ENCODE peak calls at places on chromosomes 5 and 9, in ten cellular contexts. M is heart right ventricle; H is spleen; Y is MM.1S; F is CD8-positive, alpha-beta memory T cell; B is IMR-90; J is heart left ventricle; R is fibroblast of lung; Q is adrenal gland; C is gastrocnemius medialis. D is an unnamed sample.

GRCh38 chr9:95901506-95901905 is 26.0 kb downstream of the ERCC6L2 start:
- DNase-seq in M (no peak), H (no peak), Y (no peak), F (no peak), B (no peak), J (no peak), R (no peak), Q (no peak), C (no peak), D (no peak)

GRCh38 chr5:143008809-143009521 is 238.8 kb downstream of the ARHGAP26 start:
- DNase-seq in M (no peak), H (no peak), Y (peak; percentile 96), F (peak; percentile 93), B (peak; percentile 100), J (no peak), R (peak; percentile 99), Q (no peak), C (no peak), D (peak; percentile 87)

GRCh38 chr5:133273661-133274596 is 222.1 kb downstream of the HSPA4 start:
- DNase-seq in M (no peak), H (no peak), Y (no peak), F (no peak), B (peak; percentile 42), J (no peak), R (peak; percentile 66), Q (no peak), C (peak; percentile 83), D (no peak)

GRCh38 chr9:116238225-116238624 is 84.6 kb downstream of the PAPPA start:
- DNase-seq in M (no peak), H (no peak), Y (no peak), F (no peak), B (peak; percentile 93), J (no peak), R (peak; percentile 93), Q (no peak), C (no peak), D (peak; percentile 67)

GRCh38 chr9:91074866-91075265 is 273.2 kb downstream of the SYK start:
- DNase-seq in M (no peak), H (no peak), Y (no peak), F (no peak), B (no peak), J (no peak), R (no peak), Q (no peak), C (no peak), D (no peak)

GRCh38 chr9:97388721-97389238 is 23.1 kb upstream of the TDRD7 start:
- DNase-seq in M (no peak), H (no peak), Y (peak; percentile 3), F (no peak), B (no peak), J (no peak), R (no peak), Q (no peak), C (no peak), D (no peak)

GRCh38 chr9:14131353-14132088 is 182.4 kb downstream of the NFIB start:
- DNase-seq in M (no peak), H (no peak), Y (no peak), F (no peak), B (no peak), J (no peak), R (no peak), Q (no peak), C (no peak), D (no peak)

GRCh38 chr5:59709346-59709821 is 184.1 kb downstream of the PDE4D start:
- DNase-seq in M (no peak), H (no peak), Y (no peak), F (no peak), B (no peak), J (no peak), R (peak; percentile 4), Q (no peak), C (no peak), D (no peak)

GRCh38 chr5:6744841-6745705 is 31.8 kb downstream of the TENT4A start:
- DNase-seq in M (no peak), H (peak; percentile 61), Y (no peak), F (no peak), B (no peak), J (no peak), R (no peak), Q (no peak), C (no peak), D (no peak)

GRCh38 chr9:18386091-18386490 is 87.9 kb upstream of the ADAMTSL1 start:
- DNase-seq in M (no peak), H (no peak), Y (no peak), F (no peak), B (no peak), J (no peak), R (no peak), Q (no peak), C (no peak), D (no peak)

GRCh38 chr5:180366303-180366702 is 13.2 kb upstream of the GFPT2 start:
- DNase-seq in M (no peak), H (no peak), Y (no peak), F (no peak), B (no peak), J (no peak), R (peak; percentile 17), Q (no peak), C (peak; percentile 27), D (no peak)

GRCh38 chr9:22143799-22144198 is 134.7 kb upstream of the CDKN2B start:
- DNase-seq in M (no peak), H (no peak), Y (no peak), F (no peak), B (no peak), J (no peak), R (no peak), Q (no peak), C (no peak), D (no peak)

GRCh38 chr9:127424669-127424986 is 446 bp downstream of the ZNF79 start:
- DNase-seq in M (no peak), H (no peak), Y (no peak), F (peak; percentile 54), B (no peak), J (no peak), R (no peak), Q (no peak), C (no peak), D (no peak)

GRCh38 chr9:127428348-127428747 is 4.2 kb downstream of the ZNF79 start:
- DNase-seq in M (no peak), H (no peak), Y (no peak), F (no peak), B (no peak), J (no peak), R (no peak), Q (no peak), C (no peak), D (no peak)

GRCh38 chr9:127426756-127427155 is 2.6 kb downstream of the ZNF79 start:
- DNase-seq in M (no peak), H (no peak), Y (no peak), F (no peak), B (no peak), J (no peak), R (no peak), Q (no peak), C (no peak), D (no peak)

DNA sequence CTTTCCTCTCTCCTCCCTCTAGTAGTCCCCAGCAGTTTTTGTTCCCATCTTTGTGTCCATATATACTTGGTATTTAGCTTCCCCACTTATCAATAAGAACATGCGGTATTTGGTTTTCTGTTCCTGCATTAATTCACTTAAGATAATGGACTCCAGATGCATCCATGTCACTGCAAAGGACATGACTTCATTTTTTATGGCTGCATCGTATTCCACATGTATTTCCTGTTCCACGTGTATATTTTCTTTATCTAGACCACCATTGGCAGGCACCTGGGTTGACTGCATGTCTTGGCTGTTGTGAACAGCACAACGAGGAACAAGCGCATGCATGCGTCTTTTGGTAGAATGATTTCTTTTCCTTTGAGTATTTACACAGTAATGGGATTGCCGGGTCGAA is 6.2 kb downstream of the ZNF79 start:
- DNase-seq in M (no peak), H (no peak), Y (no peak), F (no peak), B (no peak), J (no peak), R (no peak), Q (no peak), C (no peak), D (no peak)
- H3K9me3 ChIP-seq in M (no peaks in the 10 kb centered on the region), H (no peaks in the 10 kb centered on the region), Y (no peaks in the 10 kb centered on the region), F (no peaks in the 10 kb centered on the region), B (no peaks in the 10 kb centered on the region), J (no peaks in the 10 kb centered on the region), R (no peaks in the 10 kb centered on the region), Q (no peaks in the 10 kb centered on the region), C (no peaks in the 10 kb centered on the region), D (no peaks in the 10 kb centered on the region)

DNA sequence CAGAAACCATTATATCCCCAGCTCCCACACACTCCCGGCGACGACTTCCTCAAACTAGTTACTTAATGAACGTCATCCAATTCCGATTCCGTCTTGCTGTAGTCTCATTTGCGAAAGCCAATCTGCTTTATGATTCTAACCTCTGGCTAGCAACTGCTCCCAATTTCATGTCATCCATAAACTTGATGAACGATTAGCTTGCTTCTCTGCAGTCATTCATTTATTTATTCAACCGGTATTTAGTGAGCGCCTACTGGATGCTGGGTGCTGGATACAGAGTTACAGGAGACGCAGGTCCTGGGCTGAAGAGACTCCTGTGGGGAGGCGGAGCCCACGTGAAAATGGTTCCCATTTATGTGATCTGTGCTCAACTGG is 46.2 kb downstream of the TSPAN17 start:
- DNase-seq in M (no peak), H (no peak), Y (no peak), F (no peak), B (no peak), J (peak; percentile 19), R (no peak), Q (no peak), C (no peak), D (no peak)
- H3K27me3 ChIP-seq in M (peaks cover 80% of the 10 kb centered on the region), H (peaks cover 95% of the 10 kb centered on the region), Y (peaks cover 91% of the 10 kb centered on the region), F (peaks cover 12% of the 10 kb centered on the region), B (peaks cover 79% of the 10 kb centered on the region), J (no peaks in the 10 kb centered on the region), R (peaks cover 50% of the 10 kb centered on the region), Q (peaks cover 13% of the 10 kb centered on the region), C (peaks cover 10% of the 10 kb centered on the region), D (peaks cover 59% of the 10 kb centered on the region)

DNA sequence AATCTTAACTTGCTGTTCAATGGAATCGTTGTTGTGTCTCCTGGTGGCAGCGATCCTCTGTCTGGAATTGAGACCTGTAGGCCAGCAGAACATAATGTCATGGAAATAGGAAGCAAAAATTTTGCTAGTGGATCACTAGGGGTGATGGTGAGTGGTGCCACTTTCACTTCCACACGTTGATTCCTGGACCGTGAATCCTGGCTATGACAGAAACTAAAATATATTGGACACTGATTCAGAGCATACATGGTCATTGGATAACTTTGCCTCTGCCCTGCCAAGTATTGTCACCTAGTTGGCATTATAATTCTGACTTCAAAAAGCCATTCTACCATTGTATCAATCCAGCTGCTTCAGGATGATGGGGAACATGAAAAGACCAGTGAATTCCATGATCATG is 353.2 kb downstream of the IRX1 start:
- DNase-seq in M (no peak), H (no peak), Y (no peak), F (no peak), B (no peak), J (no peak), R (no peak), Q (no peak), C (no peak), D (no peak)
- H3K9me3 ChIP-seq in M (peaks cover 7% of the 10 kb centered on the region), H (no peaks in the 10 kb centered on the region), Y (no peaks in the 10 kb centered on the region), F (no peaks in the 10 kb centered on the region), B (peaks cover 18% of the 10 kb centered on the region), J (no peaks in the 10 kb centered on the region), R (no peaks in the 10 kb centered on the region), Q (no peaks in the 10 kb centered on the region), C (no peaks in the 10 kb centered on the region), D (peaks cover 26% of the 10 kb centered on the region)

DNA sequence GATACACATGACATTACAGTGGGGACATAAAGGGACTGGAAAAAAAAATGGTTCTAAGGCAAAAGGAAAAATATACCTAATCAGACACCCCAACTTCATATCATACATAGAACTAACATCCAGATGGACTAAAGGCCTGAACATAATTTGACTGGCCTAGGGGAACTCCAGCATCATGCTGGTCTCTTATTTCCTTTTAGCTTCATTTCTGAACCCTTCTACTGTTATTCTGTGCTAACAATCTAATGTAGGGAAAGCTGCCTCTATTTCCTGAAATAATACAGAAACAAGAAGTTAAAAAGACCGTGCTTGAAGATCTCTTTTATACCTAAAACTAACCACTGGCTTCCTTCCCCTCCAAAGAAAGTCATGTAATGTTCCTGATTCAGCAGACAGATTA is 36.8 kb downstream of the LPAR1 start:
- DNase-seq in M (no peak), H (no peak), Y (no peak), F (no peak), B (no peak), J (no peak), R (no peak), Q (no peak), C (no peak), D (no peak)
- H3K27me3 ChIP-seq in M (no peaks in the 10 kb centered on the region), H (no peaks in the 10 kb centered on the region), Y (no peaks in the 10 kb centered on the region), F (no peaks in the 10 kb centered on the region), B (no peaks in the 10 kb centered on the region), J (no peaks in the 10 kb centered on the region), R (no peaks in the 10 kb centered on the region), Q (no peaks in the 10 kb centered on the region), C (no peaks in the 10 kb centered on the region), D (no peaks in the 10 kb centered on the region)

D was measured in AG04450.